ENCODE peak calls at places on chromosome X, in four cellular contexts. One of them, this sample, is unnamed.

GRCh38 chrX:17525762-17526555 is 151.0 kb downstream of the NHS start:
- DNase-seq in prostate gland: no peak
- DNase-seq in suprapubic skin: no peak
- DNase-seq in IMR-90: peak; percentile 62
- DNase-seq in this sample: no peak

GRCh38 chrX:65035451-65035779 is 59.2 kb upstream of the ZC4H2 start:
- DNase-seq in prostate gland: peak; percentile 11
- DNase-seq in IMR-90: peak; percentile 21
- DNase-seq in suprapubic skin: no peak
- DNase-seq in this sample: no peak

GRCh38 chrX:19678941-19679340 is 163.6 kb upstream of the MAP3K15 start:
- DNase-seq in IMR-90: no peak
- DNase-seq in suprapubic skin: no peak
- DNase-seq in prostate gland: no peak
- DNase-seq in this sample: no peak

GRCh38 chrX:68090266-68090665 is 343.0 kb downstream of the OPHN1 start:
- DNase-seq in suprapubic skin: no peak
- DNase-seq in prostate gland: no peak
- DNase-seq in IMR-90: no peak
- DNase-seq in this sample: no peak

GRCh38 chrX:141760761-141761160 is 62.2 kb upstream of the SPANXD start:
- DNase-seq in IMR-90: peak; percentile 26
- DNase-seq in suprapubic skin: no peak
- DNase-seq in prostate gland: no peak
- DNase-seq in this sample: no peak

GRCh38 chrX:21375795-21376069 is 1.5 kb downstream of the CNKSR2 start:
- DNase-seq in suprapubic skin: no peak
- DNase-seq in prostate gland: no peak
- DNase-seq in IMR-90: no peak
- DNase-seq in this sample: no peak

GRCh38 chrX:20463296-20464075 is 196.8 kb upstream of the RPS6KA3 start:
- DNase-seq in suprapubic skin: no peak
- DNase-seq in IMR-90: no peak
- DNase-seq in prostate gland: no peak
- DNase-seq in this sample: no peak

GRCh38 chrX:134880866-134881265 is 109.9 kb upstream of the SMIM10 start:
- DNase-seq in prostate gland: no peak
- DNase-seq in suprapubic skin: no peak
- DNase-seq in IMR-90: peak; percentile 52
- DNase-seq in this sample: no peak

GRCh38 chrX:87391742-87392141 is 125.9 kb upstream of the KLHL4 start:
- DNase-seq in prostate gland: no peak
- DNase-seq in IMR-90: no peak
- DNase-seq in suprapubic skin: no peak
- DNase-seq in this sample: no peak

GRCh38 chrX:150587585-150588503 is 19.4 kb downstream of the MTM1 start:
- DNase-seq in suprapubic skin: no peak
- DNase-seq in prostate gland: no peak
- DNase-seq in IMR-90: no peak
- DNase-seq in this sample: no peak

GRCh38 chrX:65509400-65509799 is 25.2 kb downstream of the LAS1L start:
- DNase-seq in IMR-90: no peak
- DNase-seq in prostate gland: no peak
- DNase-seq in suprapubic skin: no peak
- DNase-seq in this sample: no peak

GRCh38 chrX:105837227-105837626 is 14.9 kb downstream of the NRK start:
- DNase-seq in IMR-90: peak; percentile 78
- DNase-seq in prostate gland: peak; percentile 4
- DNase-seq in suprapubic skin: no peak
- DNase-seq in this sample: no peak

GRCh38 chrX:2642146-2642545 is 48.9 kb upstream of the CD99 start:
- DNase-seq in prostate gland: no peak
- DNase-seq in suprapubic skin: no peak
- DNase-seq in IMR-90: no peak
- DNase-seq in this sample: no peak

GRCh38 chrX:76183289-76184057 is 10.6 kb downstream of the PBDC1 start:
- DNase-seq in prostate gland: no peak
- DNase-seq in IMR-90: peak; percentile 94
- DNase-seq in suprapubic skin: no peak
- DNase-seq in this sample: no peak

GRCh38 chrX:49272426-49272825 is 2.8 kb downstream of the PPP1R3F start:
- DNase-seq in prostate gland: no peak
- DNase-seq in suprapubic skin: peak; percentile 19
- DNase-seq in IMR-90: no peak
- DNase-seq in this sample: no peak

GRCh38 chrX:104564921-104565703 is 887 bp upstream of the IL1RAPL2 start:
- DNase-seq in prostate gland: no peak
- DNase-seq in IMR-90: no peak
- DNase-seq in suprapubic skin: no peak
- DNase-seq in this sample: no peak

GRCh38 chrX:15298201-15298600 is 17.2 kb downstream of the ASB11 start:
- DNase-seq in IMR-90: no peak
- DNase-seq in prostate gland: no peak
- DNase-seq in suprapubic skin: no peak
- DNase-seq in this sample: no peak

GRCh38 chrX:132114607-132115006 is 13.2 kb downstream of the FRMD7 start:
- DNase-seq in suprapubic skin: no peak
- DNase-seq in IMR-90: no peak
- DNase-seq in prostate gland: no peak
- DNase-seq in this sample: no peak

GRCh38 chrX:95760356-95760755 is 924.3 kb upstream of the DIAPH2 start:
- DNase-seq in suprapubic skin: no peak
- DNase-seq in prostate gland: no peak
- DNase-seq in IMR-90: no peak
- DNase-seq in this sample: no peak

GRCh38 chrX:136030357-136031225 is 45.4 kb downstream of the SLC9A6 start:
- DNase-seq in IMR-90: peak; percentile 76
- DNase-seq in prostate gland: no peak
- DNase-seq in suprapubic skin: peak; percentile 80
- DNase-seq in this sample: peak; percentile 21

GRCh38 chrX:76922100-76922499 is 494.6 kb downstream of the MAGEE1 start:
- DNase-seq in IMR-90: no peak
- DNase-seq in prostate gland: no peak
- DNase-seq in suprapubic skin: no peak
- DNase-seq in this sample: no peak

GRCh38 chrX:130083656-130084382 is 26.5 kb downstream of the ELF4 start:
- DNase-seq in suprapubic skin: no peak
- DNase-seq in prostate gland: no peak
- DNase-seq in IMR-90: no peak
- DNase-seq in this sample: no peak

GRCh38 chrX:2888309-2888708 is 40.8 kb downstream of the ARSD start:
- DNase-seq in IMR-90: no peak
- DNase-seq in suprapubic skin: no peak
- DNase-seq in prostate gland: no peak
- DNase-seq in this sample: no peak

GRCh38 chrX:19063030-19063429 is 59.2 kb downstream of the ADGRG2 start:
- DNase-seq in IMR-90: peak; percentile 62
- DNase-seq in suprapubic skin: no peak
- DNase-seq in prostate gland: no peak
- DNase-seq in this sample: no peak

GRCh38 chrX:30935985-30936384 is 46.9 kb upstream of the TAB3 start:
- DNase-seq in IMR-90: peak; percentile 3
- DNase-seq in suprapubic skin: no peak
- DNase-seq in prostate gland: no peak
- DNase-seq in this sample: no peak

GRCh38 chrX:2317527-2318055 is 183.2 kb downstream of the DHRSX start:
- DNase-seq in IMR-90: no peak
- DNase-seq in suprapubic skin: no peak
- DNase-seq in prostate gland: no peak
- DNase-seq in this sample: no peak

GRCh38 chrX:96685205-96686099 is 810 bp downstream of the DIAPH2 start:
- DNase-seq in IMR-90: peak; percentile 55
- DNase-seq in prostate gland: peak; percentile 3
- DNase-seq in suprapubic skin: peak; percentile 63
- DNase-seq in this sample: peak; percentile 26

GRCh38 chrX:39779952-39780783 is 317.6 kb downstream of the BCOR start:
- DNase-seq in prostate gland: no peak
- DNase-seq in suprapubic skin: no peak
- DNase-seq in IMR-90: no peak
- DNase-seq in this sample: no peak

GRCh38 chrX:41734530-41734929 is 10.5 kb downstream of the GPR82 start:
- DNase-seq in prostate gland: no peak
- DNase-seq in suprapubic skin: no peak
- DNase-seq in IMR-90: peak; percentile 20
- DNase-seq in this sample: no peak

GRCh38 chrX:13377537-13377936 is 57.7 kb upstream of the ATXN3L start:
- DNase-seq in IMR-90: peak; percentile 95
- DNase-seq in suprapubic skin: no peak
- DNase-seq in prostate gland: no peak
- DNase-seq in this sample: peak; percentile 48

GRCh38 chrX:38929966-38930421 is 128.7 kb downstream of the MID1IP1 start:
- DNase-seq in suprapubic skin: no peak
- DNase-seq in prostate gland: no peak
- DNase-seq in IMR-90: peak; percentile 87
- DNase-seq in this sample: no peak

GRCh38 chrX:46295963-46296362 is 249.3 kb downstream of the ZNF674 start:
- DNase-seq in IMR-90: no peak
- DNase-seq in prostate gland: no peak
- DNase-seq in suprapubic skin: no peak
- DNase-seq in this sample: no peak

GRCh38 chrX:46301903-46302302 is 243.3 kb downstream of the ZNF674 start:
- DNase-seq in IMR-90: no peak
- DNase-seq in prostate gland: no peak
- DNase-seq in suprapubic skin: no peak
- DNase-seq in this sample: no peak

GRCh38 chrX:46294234-46294633 is 251.0 kb downstream of the ZNF674 start:
- DNase-seq in IMR-90: no peak
- DNase-seq in suprapubic skin: no peak
- DNase-seq in prostate gland: no peak
- DNase-seq in this sample: no peak

GRCh38 chrX:46298821-46299220 is 246.4 kb downstream of the ZNF674 start:
- DNase-seq in prostate gland: no peak
- DNase-seq in IMR-90: peak; percentile 28
- DNase-seq in suprapubic skin: no peak
- DNase-seq in this sample: no peak
- TF ChIP-seq POLR2A in prostate gland: no peak
- TF ChIP-seq POLR2A in IMR-90: no peak
- TF ChIP-seq POLR2A in suprapubic skin: no peak
- TF ChIP-seq POLR2A in this sample: no peak

DNA sequence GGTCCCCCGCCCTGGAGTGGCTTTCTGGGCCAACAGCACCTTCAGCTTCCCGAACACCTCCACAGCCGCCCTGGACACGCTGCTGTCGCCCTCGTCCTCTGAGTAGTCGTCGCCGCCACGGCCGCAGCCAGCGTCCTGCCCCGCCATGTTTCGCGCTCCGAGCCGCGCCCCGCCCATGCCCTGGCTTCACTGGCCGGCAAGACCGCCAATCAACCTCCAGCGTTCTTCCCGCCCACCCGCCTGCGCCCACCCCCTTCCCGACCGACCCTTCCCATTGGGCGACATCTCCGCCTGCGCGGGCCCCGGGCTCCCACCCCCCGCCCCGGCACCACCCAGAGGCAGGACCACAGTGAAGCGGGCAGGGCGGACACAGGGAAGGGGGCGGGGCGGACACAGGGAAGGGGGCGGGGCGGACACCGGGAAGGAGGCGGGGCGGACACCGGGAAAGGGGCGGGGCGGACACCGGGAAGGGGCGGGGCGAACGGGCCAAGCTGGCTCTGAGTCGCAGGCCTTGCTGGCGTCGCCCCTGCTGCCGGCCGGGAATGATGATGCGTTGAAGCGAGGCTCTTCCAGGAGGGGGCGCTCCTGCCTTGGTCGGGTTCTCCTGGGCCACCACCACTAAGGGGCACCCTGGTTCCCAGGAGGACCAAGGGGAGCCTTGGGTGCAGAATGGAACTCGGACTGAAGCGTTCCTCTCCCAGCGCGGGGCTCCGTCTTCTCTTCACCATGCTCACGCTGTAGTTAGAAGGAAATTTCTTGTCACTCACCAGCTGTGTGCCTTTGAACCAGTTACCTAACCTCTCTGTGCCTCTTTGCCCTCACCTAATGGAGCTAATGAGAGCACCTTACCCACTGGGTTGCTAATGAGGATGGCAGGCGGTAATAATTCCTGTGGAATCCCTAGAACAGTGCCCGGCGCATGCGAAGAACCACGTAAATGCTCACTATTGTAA is at the start of gene HAUS7:
- DNase-seq in prostate gland: peak; percentile 79
- DNase-seq in suprapubic skin: peak; percentile 93
- DNase-seq in IMR-90: peak; percentile 84
- DNase-seq in this sample: peak; percentile 74
- TF ChIP-seq POLR2A in prostate gland: no peak
- TF ChIP-seq POLR2A in suprapubic skin: no peak
- TF ChIP-seq POLR2A in IMR-90: no peak
- TF ChIP-seq POLR2A in this sample: no peak

GRCh38 chrX:10619311-10620015 is 922 bp downstream of the MID1 start:
- DNase-seq in IMR-90: no peak
- DNase-seq in suprapubic skin: no peak
- DNase-seq in prostate gland: no peak
- DNase-seq in this sample: no peak

GRCh38 chrX:10618911-10619310 is 1.5 kb downstream of the MID1 start:
- DNase-seq in IMR-90: no peak
- DNase-seq in prostate gland: no peak
- DNase-seq in suprapubic skin: no peak
- DNase-seq in this sample: no peak

GRCh38 chrX:10617964-10618342 is 2.4 kb downstream of the MID1 start:
- DNase-seq in IMR-90: peak; percentile 75
- DNase-seq in suprapubic skin: no peak
- DNase-seq in prostate gland: peak; percentile 11
- DNase-seq in this sample: no peak

GRCh38 chrX:10622197-10622596 is 1.8 kb upstream of the MID1 start:
- DNase-seq in IMR-90: peak; percentile 25
- DNase-seq in prostate gland: no peak
- DNase-seq in suprapubic skin: no peak
- DNase-seq in this sample: no peak

GRCh38 chrX:10620121-10620699 is at the start of gene MID1:
- DNase-seq in suprapubic skin: peak; percentile 75
- DNase-seq in prostate gland: peak; percentile 63
- DNase-seq in IMR-90: peak; percentile 80
- DNase-seq in this sample: peak; percentile 92
- TF ChIP-seq POLR2A in suprapubic skin: no peak
- TF ChIP-seq POLR2A in prostate gland: peak; percentile 50
- TF ChIP-seq POLR2A in IMR-90: peak; percentile 33
- TF ChIP-seq POLR2A in this sample: no peak

GRCh38 chrX:154749856-154750255 is 1.0 kb downstream of the GAB3 start:
- DNase-seq in suprapubic skin: no peak
- DNase-seq in prostate gland: no peak
- DNase-seq in IMR-90: no peak
- DNase-seq in this sample: no peak

GRCh38 chrX:154750301-154751120 is at the start of gene GAB3:
- DNase-seq in IMR-90: peak; percentile 31
- DNase-seq in suprapubic skin: peak; percentile 66
- DNase-seq in prostate gland: no peak
- DNase-seq in this sample: no peak

GRCh38 chrX:154751669-154752271 is 893 bp upstream of the GAB3 start:
- DNase-seq in suprapubic skin: no peak
- DNase-seq in IMR-90: no peak
- DNase-seq in prostate gland: no peak
- DNase-seq in this sample: no peak

GRCh38 chrX:154748712-154749339 is 2.1 kb downstream of the GAB3 start:
- DNase-seq in suprapubic skin: no peak
- DNase-seq in prostate gland: no peak
- DNase-seq in IMR-90: peak; percentile 50
- DNase-seq in this sample: peak; percentile 24

GRCh38 chrX:154751121-154751668 is 318 bp upstream of the GAB3 start:
- DNase-seq in prostate gland: no peak
- DNase-seq in suprapubic skin: no peak
- DNase-seq in IMR-90: no peak
- DNase-seq in this sample: no peak
- TF ChIP-seq POLR2A in prostate gland: no peak
- TF ChIP-seq POLR2A in suprapubic skin: no peak
- TF ChIP-seq POLR2A in IMR-90: no peak
- TF ChIP-seq POLR2A in this sample: no peak

GRCh38 chrX:153723351-153724251 is 586 bp downstream of the BCAP31 start:
- DNase-seq in suprapubic skin: no peak
- DNase-seq in prostate gland: peak; percentile 12
- DNase-seq in IMR-90: peak; percentile 37
- DNase-seq in this sample: no peak
- TF ChIP-seq POLR2A in suprapubic skin: no peak
- TF ChIP-seq POLR2A in prostate gland: no peak
- TF ChIP-seq POLR2A in IMR-90: no peak
- TF ChIP-seq POLR2A in this sample: no peak